ENCODE peak calls at places on chromosomes 11 and 22, in five cellular contexts. One of them, this sample, is unnamed.

GRCh38 chr11:98979212-98979611 is 41.5 kb upstream of the CNTN5 start:
- DNase-seq in neural progenitor cell: peak
- DNase-seq in lower leg skin: no peak
- DNase-seq in cardiac muscle cell: peak
- DNase-seq in NB4: no peak
- DNase-seq in this sample: no peak

GRCh38 chr11:72738199-72739141 is 13.7 kb downstream of the ARAP1 start:
- DNase-seq in neural progenitor cell: no peak
- DNase-seq in cardiac muscle cell: no peak
- DNase-seq in NB4: peak
- DNase-seq in lower leg skin: no peak
- DNase-seq in this sample: no peak

GRCh38 chr11:129364143-129364654 is 11.4 kb upstream of the BARX2 start:
- DNase-seq in neural progenitor cell: peak
- DNase-seq in cardiac muscle cell: peak
- DNase-seq in NB4: peak
- DNase-seq in lower leg skin: peak
- DNase-seq in this sample: peak

GRCh38 chr22:47209077-47209514 is 446.6 kb downstream of the TBC1D22A start:
- DNase-seq in NB4: no peak
- DNase-seq in lower leg skin: peak
- DNase-seq in neural progenitor cell: no peak
- DNase-seq in cardiac muscle cell: no peak
- DNase-seq in this sample: no peak

GRCh38 chr22:22748297-22748743 is 103.9 kb downstream of the GGTLC2 start:
- DNase-seq in cardiac muscle cell: no peak
- DNase-seq in lower leg skin: peak
- DNase-seq in neural progenitor cell: peak
- DNase-seq in NB4: peak
- DNase-seq in this sample: peak

GRCh38 chr22:23279781-23280180 is 99.5 kb downstream of the BCR start:
- DNase-seq in lower leg skin: no peak
- DNase-seq in neural progenitor cell: no peak
- DNase-seq in cardiac muscle cell: no peak
- DNase-seq in NB4: no peak
- DNase-seq in this sample: no peak

GRCh38 chr22:20579273-20580120 is 72.1 kb downstream of the MED15 start:
- DNase-seq in NB4: no peak
- DNase-seq in cardiac muscle cell: no peak
- DNase-seq in lower leg skin: no peak
- DNase-seq in neural progenitor cell: no peak
- DNase-seq in this sample: no peak

GRCh38 chr11:100808904-100809491 is 121.9 kb downstream of the ARHGAP42 start:
- DNase-seq in lower leg skin: no peak
- DNase-seq in NB4: no peak
- DNase-seq in cardiac muscle cell: no peak
- DNase-seq in neural progenitor cell: peak
- DNase-seq in this sample: no peak

GRCh38 chr11:40302669-40303068 is 1156.8 kb downstream of the LRRC4C start:
- DNase-seq in neural progenitor cell: no peak
- DNase-seq in NB4: no peak
- DNase-seq in cardiac muscle cell: no peak
- DNase-seq in lower leg skin: no peak
- DNase-seq in this sample: no peak

GRCh38 chr11:131717616-131718015 is 347.2 kb downstream of the NTM start:
- DNase-seq in NB4: no peak
- DNase-seq in cardiac muscle cell: no peak
- DNase-seq in neural progenitor cell: no peak
- DNase-seq in lower leg skin: no peak
- DNase-seq in this sample: no peak

GRCh38 chr22:31898406-31898805 is 45.9 kb upstream of the YWHAH start:
- DNase-seq in lower leg skin: no peak
- DNase-seq in cardiac muscle cell: no peak
- DNase-seq in NB4: no peak
- DNase-seq in neural progenitor cell: no peak
- DNase-seq in this sample: no peak

GRCh38 chr11:73322986-73323306 is 14.9 kb downstream of the ARHGEF17 start:
- DNase-seq in lower leg skin: no peak
- DNase-seq in neural progenitor cell: no peak
- DNase-seq in NB4: no peak
- DNase-seq in cardiac muscle cell: no peak
- DNase-seq in this sample: no peak

GRCh38 chr11:7654094-7654742 is 19.1 kb downstream of the CYB5R2 start:
- DNase-seq in neural progenitor cell: no peak
- DNase-seq in cardiac muscle cell: no peak
- DNase-seq in lower leg skin: no peak
- DNase-seq in NB4: no peak
- DNase-seq in this sample: peak

GRCh38 chr11:77073328-77074001 is 6.7 kb downstream of the CAPN5 start:
- DNase-seq in neural progenitor cell: no peak
- DNase-seq in NB4: peak
- DNase-seq in lower leg skin: peak
- DNase-seq in cardiac muscle cell: peak
- DNase-seq in this sample: peak

GRCh38 chr11:118998822-118999221 is 884 bp downstream of the CENATAC start:
- DNase-seq in lower leg skin: no peak
- DNase-seq in NB4: no peak
- DNase-seq in cardiac muscle cell: no peak
- DNase-seq in neural progenitor cell: peak
- DNase-seq in this sample: no peak

GRCh38 chr22:36311386-36312085 is 58.6 kb downstream of the APOL1 start:
- DNase-seq in neural progenitor cell: no peak
- DNase-seq in cardiac muscle cell: no peak
- DNase-seq in NB4: no peak
- DNase-seq in lower leg skin: no peak
- DNase-seq in this sample: no peak

DNA sequence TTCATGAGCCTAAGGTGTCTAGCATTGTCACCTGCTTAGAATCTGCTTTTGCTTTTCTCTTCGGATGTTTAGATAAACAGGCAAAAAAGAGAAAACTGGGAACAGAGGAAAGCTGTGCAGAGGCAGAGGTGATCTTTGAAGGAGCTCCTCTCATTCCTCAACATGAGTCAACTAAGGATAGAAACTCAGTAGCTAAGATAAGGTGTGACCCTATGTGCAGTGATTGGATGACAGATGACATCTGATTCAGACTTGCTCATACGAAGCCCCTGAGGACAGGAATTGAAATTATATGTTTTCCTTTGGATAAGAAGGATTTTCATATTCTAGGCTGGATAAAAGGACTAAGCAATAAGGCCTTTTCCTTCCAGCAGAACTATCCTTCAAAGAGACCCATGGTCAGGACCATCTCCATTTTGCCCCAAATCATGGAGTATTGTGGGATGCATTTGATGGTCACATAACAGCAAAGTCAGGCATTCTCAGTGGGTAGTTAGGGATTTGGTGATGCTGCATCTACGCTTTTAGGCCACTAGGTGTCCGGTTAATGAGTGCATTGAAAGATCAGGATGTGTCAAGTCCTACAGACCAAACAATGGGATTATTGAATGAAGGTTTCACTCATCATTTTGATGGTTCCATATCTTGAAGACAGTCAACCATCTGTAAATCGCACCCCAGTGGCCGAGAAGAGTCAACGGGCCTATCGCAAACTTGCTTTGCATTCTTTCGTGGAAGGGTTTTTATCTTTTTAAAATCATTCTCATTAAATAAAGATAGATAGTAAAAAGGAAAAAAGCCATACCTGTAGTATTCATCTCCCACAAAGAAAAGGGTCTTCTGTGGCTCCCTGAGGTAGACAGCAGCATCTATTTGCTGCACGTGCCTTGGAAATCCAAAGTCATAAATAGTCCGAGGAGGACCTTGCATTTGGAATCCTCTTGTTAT is 32.2 kb downstream of the MMP20 start:
- DNase-seq in cardiac muscle cell: peak
- DNase-seq in NB4: peak
- DNase-seq in neural progenitor cell: peak
- DNase-seq in lower leg skin: no peak
- DNase-seq in this sample: no peak
- TF ChIP-seq CTCF in cardiac muscle cell: peak
- TF ChIP-seq CTCF in NB4: peak
- TF ChIP-seq CTCF in neural progenitor cell: peak
- TF ChIP-seq CTCF in lower leg skin: no peak
- TF ChIP-seq CTCF in this sample: peak

GRCh38 chr11:65637794-65638317 is at the start of gene SIPA1:
- DNase-seq in neural progenitor cell: peak
- DNase-seq in cardiac muscle cell: peak
- DNase-seq in NB4: peak
- DNase-seq in lower leg skin: peak
- DNase-seq in this sample: peak
- TF ChIP-seq CTCF in neural progenitor cell: peak
- TF ChIP-seq CTCF in cardiac muscle cell: peak
- TF ChIP-seq CTCF in NB4: peak
- TF ChIP-seq CTCF in lower leg skin: no peak
- TF ChIP-seq CTCF in this sample: peak

GRCh38 chr11:29272019-29272654 is 744.7 kb downstream of the KCNA4 start:
- DNase-seq in neural progenitor cell: no peak
- DNase-seq in cardiac muscle cell: no peak
- DNase-seq in lower leg skin: no peak
- DNase-seq in NB4: no peak
- DNase-seq in this sample: no peak
- TF ChIP-seq CTCF in neural progenitor cell: peak
- TF ChIP-seq CTCF in cardiac muscle cell: peak
- TF ChIP-seq CTCF in lower leg skin: no peak
- TF ChIP-seq CTCF in NB4: no peak
- TF ChIP-seq CTCF in this sample: no peak

GRCh38 chr11:371716-372590 is 2.7 kb downstream of the B4GALNT4 start:
- DNase-seq in neural progenitor cell: no peak
- DNase-seq in NB4: no peak
- DNase-seq in lower leg skin: no peak
- DNase-seq in cardiac muscle cell: no peak
- DNase-seq in this sample: peak

GRCh38 chr11:368414-369335 is 624 bp upstream of the B4GALNT4 start:
- DNase-seq in lower leg skin: no peak
- DNase-seq in cardiac muscle cell: peak
- DNase-seq in NB4: no peak
- DNase-seq in neural progenitor cell: peak
- DNase-seq in this sample: peak

GRCh38 chr11:371051-371450 is 1.8 kb downstream of the B4GALNT4 start:
- DNase-seq in neural progenitor cell: no peak
- DNase-seq in lower leg skin: no peak
- DNase-seq in cardiac muscle cell: no peak
- DNase-seq in NB4: no peak
- DNase-seq in this sample: peak

GRCh38 chr11:369336-370018 is at the start of gene B4GALNT4:
- DNase-seq in lower leg skin: no peak
- DNase-seq in NB4: no peak
- DNase-seq in cardiac muscle cell: peak
- DNase-seq in neural progenitor cell: peak
- DNase-seq in this sample: peak

GRCh38 chr11:370087-370941 is 1.0 kb downstream of the B4GALNT4 start:
- DNase-seq in lower leg skin: no peak
- DNase-seq in neural progenitor cell: peak
- DNase-seq in cardiac muscle cell: peak
- DNase-seq in NB4: no peak
- DNase-seq in this sample: peak
- TF ChIP-seq CTCF in lower leg skin: no peak
- TF ChIP-seq CTCF in neural progenitor cell: peak
- TF ChIP-seq CTCF in cardiac muscle cell: no peak
- TF ChIP-seq CTCF in NB4: no peak
- TF ChIP-seq CTCF in this sample: peak

GRCh38 chr11:130427581-130428211 is 713 bp downstream of the ADAMTS8 start:
- DNase-seq in lower leg skin: no peak
- DNase-seq in cardiac muscle cell: peak
- DNase-seq in NB4: no peak
- DNase-seq in neural progenitor cell: peak
- DNase-seq in this sample: peak
- TF ChIP-seq CTCF in lower leg skin: no peak
- TF ChIP-seq CTCF in cardiac muscle cell: peak
- TF ChIP-seq CTCF in NB4: no peak
- TF ChIP-seq CTCF in neural progenitor cell: peak
- TF ChIP-seq CTCF in this sample: peak

GRCh38 chr11:60315866-60316265 is 11.2 kb upstream of the MS4A6E start:
- DNase-seq in neural progenitor cell: peak
- DNase-seq in cardiac muscle cell: peak
- DNase-seq in lower leg skin: no peak
- DNase-seq in NB4: no peak
- DNase-seq in this sample: no peak

GRCh38 chr11:60314607-60315321 is 12.3 kb upstream of the MS4A6E start:
- DNase-seq in NB4: no peak
- DNase-seq in neural progenitor cell: peak
- DNase-seq in cardiac muscle cell: no peak
- DNase-seq in lower leg skin: no peak
- DNase-seq in this sample: no peak

GRCh38 chr11:60321051-60321450 is 6.0 kb upstream of the MS4A6E start:
- DNase-seq in neural progenitor cell: no peak
- DNase-seq in NB4: no peak
- DNase-seq in cardiac muscle cell: no peak
- DNase-seq in lower leg skin: no peak
- DNase-seq in this sample: no peak

GRCh38 chr11:60316317-60316716 is 10.7 kb upstream of the MS4A6E start:
- DNase-seq in neural progenitor cell: no peak
- DNase-seq in lower leg skin: no peak
- DNase-seq in NB4: no peak
- DNase-seq in cardiac muscle cell: no peak
- DNase-seq in this sample: no peak

GRCh38 chr11:60318726-60319125 is 8.3 kb upstream of the MS4A6E start:
- DNase-seq in NB4: no peak
- DNase-seq in neural progenitor cell: no peak
- DNase-seq in lower leg skin: no peak
- DNase-seq in cardiac muscle cell: no peak
- DNase-seq in this sample: no peak
- TF ChIP-seq CTCF in NB4: no peak
- TF ChIP-seq CTCF in neural progenitor cell: no peak
- TF ChIP-seq CTCF in lower leg skin: no peak
- TF ChIP-seq CTCF in cardiac muscle cell: no peak
- TF ChIP-seq CTCF in this sample: no peak

GRCh38 chr11:14127679-14128078 is 165.2 kb downstream of the SPON1 start:
- DNase-seq in NB4: no peak
- DNase-seq in cardiac muscle cell: no peak
- DNase-seq in lower leg skin: no peak
- DNase-seq in neural progenitor cell: no peak
- DNase-seq in this sample: no peak
- TF ChIP-seq CTCF in NB4: no peak
- TF ChIP-seq CTCF in cardiac muscle cell: no peak
- TF ChIP-seq CTCF in lower leg skin: no peak
- TF ChIP-seq CTCF in neural progenitor cell: no peak
- TF ChIP-seq CTCF in this sample: no peak

GRCh38 chr22:34620832-34621231 is 445.1 kb upstream of the ISX start:
- DNase-seq in lower leg skin: no peak
- DNase-seq in NB4: no peak
- DNase-seq in neural progenitor cell: no peak
- DNase-seq in cardiac muscle cell: no peak
- DNase-seq in this sample: no peak
- TF ChIP-seq CTCF in lower leg skin: no peak
- TF ChIP-seq CTCF in NB4: no peak
- TF ChIP-seq CTCF in neural progenitor cell: no peak
- TF ChIP-seq CTCF in cardiac muscle cell: no peak
- TF ChIP-seq CTCF in this sample: no peak